ENCODE peak calls at places on chromosomes 11 and 22, in seven cellular contexts. One of them, this sample, is unnamed.

GRCh38 chr11:16040151-16040550 is 316.2 kb downstream of the SOX6 start:
- DNase-seq in mammary epithelial cell: no peak
- DNase-seq in prostate gland: no peak
- DNase-seq in left ventricle myocardium inferior: no peak
- DNase-seq in aorta: no peak
- DNase-seq in uterus: no peak
- DNase-seq in fibroblast of lung: no peak
- DNase-seq in this sample: no peak

GRCh38 chr11:27700351-27701261 is at the start of gene BDNF:
- DNase-seq in aorta: no peak
- DNase-seq in mammary epithelial cell: no peak
- DNase-seq in uterus: no peak
- DNase-seq in fibroblast of lung: peak
- DNase-seq in prostate gland: no peak
- DNase-seq in left ventricle myocardium inferior: no peak
- DNase-seq in this sample: peak

GRCh38 chr22:45903355-45904149 is 73.4 kb downstream of the WNT7B start:
- DNase-seq in prostate gland: peak
- DNase-seq in fibroblast of lung: peak
- DNase-seq in aorta: peak
- DNase-seq in left ventricle myocardium inferior: no peak
- DNase-seq in mammary epithelial cell: peak
- DNase-seq in uterus: no peak
- DNase-seq in this sample: no peak

GRCh38 chr11:130729678-130730300 is 186.5 kb downstream of the SNX19 start:
- DNase-seq in prostate gland: no peak
- DNase-seq in mammary epithelial cell: no peak
- DNase-seq in left ventricle myocardium inferior: no peak
- DNase-seq in uterus: no peak
- DNase-seq in aorta: no peak
- DNase-seq in fibroblast of lung: peak
- DNase-seq in this sample: no peak

GRCh38 chr11:65103476-65103875 is 7.5 kb downstream of the VPS51 start:
- DNase-seq in left ventricle myocardium inferior: no peak
- DNase-seq in mammary epithelial cell: no peak
- DNase-seq in aorta: no peak
- DNase-seq in uterus: no peak
- DNase-seq in fibroblast of lung: no peak
- DNase-seq in prostate gland: no peak
- DNase-seq in this sample: no peak

GRCh38 chr22:46619830-46620501 is at the start of gene GRAMD4:
- DNase-seq in fibroblast of lung: no peak
- DNase-seq in left ventricle myocardium inferior: peak
- DNase-seq in mammary epithelial cell: no peak
- DNase-seq in prostate gland: no peak
- DNase-seq in aorta: peak
- DNase-seq in uterus: peak
- DNase-seq in this sample: no peak

GRCh38 chr22:31647516-31647915 is 14.5 kb downstream of the PISD start:
- DNase-seq in aorta: no peak
- DNase-seq in mammary epithelial cell: peak
- DNase-seq in uterus: no peak
- DNase-seq in prostate gland: no peak
- DNase-seq in fibroblast of lung: peak
- DNase-seq in left ventricle myocardium inferior: no peak
- DNase-seq in this sample: no peak

GRCh38 chr11:15754221-15754620 is 602.1 kb downstream of the SOX6 start:
- DNase-seq in prostate gland: no peak
- DNase-seq in fibroblast of lung: no peak
- DNase-seq in mammary epithelial cell: no peak
- DNase-seq in aorta: no peak
- DNase-seq in uterus: no peak
- DNase-seq in left ventricle myocardium inferior: no peak
- DNase-seq in this sample: no peak

GRCh38 chr11:68332186-68332585 is 19.8 kb downstream of the LRP5 start:
- DNase-seq in aorta: no peak
- DNase-seq in fibroblast of lung: no peak
- DNase-seq in prostate gland: no peak
- DNase-seq in uterus: no peak
- DNase-seq in left ventricle myocardium inferior: no peak
- DNase-seq in mammary epithelial cell: no peak
- DNase-seq in this sample: no peak

GRCh38 chr11:327581-327923 is 6.9 kb upstream of the IFITM3 start:
- DNase-seq in uterus: no peak
- DNase-seq in fibroblast of lung: no peak
- DNase-seq in prostate gland: no peak
- DNase-seq in aorta: no peak
- DNase-seq in mammary epithelial cell: no peak
- DNase-seq in left ventricle myocardium inferior: no peak
- DNase-seq in this sample: no peak

GRCh38 chr22:21865041-21865440 is 2.4 kb downstream of the MAPK1 start:
- DNase-seq in mammary epithelial cell: peak
- DNase-seq in uterus: peak
- DNase-seq in fibroblast of lung: peak
- DNase-seq in aorta: peak
- DNase-seq in left ventricle myocardium inferior: no peak
- DNase-seq in prostate gland: peak
- DNase-seq in this sample: no peak

GRCh38 chr11:69592986-69593385 is 48.0 kb upstream of the CCND1 start:
- DNase-seq in fibroblast of lung: no peak
- DNase-seq in uterus: no peak
- DNase-seq in mammary epithelial cell: no peak
- DNase-seq in prostate gland: no peak
- DNase-seq in aorta: no peak
- DNase-seq in left ventricle myocardium inferior: no peak
- DNase-seq in this sample: no peak

GRCh38 chr22:24926849-24927579 is 19.5 kb downstream of the LHFPL7 start:
- DNase-seq in fibroblast of lung: peak
- DNase-seq in left ventricle myocardium inferior: no peak
- DNase-seq in uterus: no peak
- DNase-seq in aorta: no peak
- DNase-seq in mammary epithelial cell: peak
- DNase-seq in prostate gland: no peak
- DNase-seq in this sample: no peak

GRCh38 chr11:25377466-25377865 is 880.6 kb downstream of the LUZP2 start:
- DNase-seq in left ventricle myocardium inferior: no peak
- DNase-seq in uterus: no peak
- DNase-seq in mammary epithelial cell: no peak
- DNase-seq in fibroblast of lung: no peak
- DNase-seq in aorta: no peak
- DNase-seq in prostate gland: no peak
- DNase-seq in this sample: no peak

GRCh38 chr11:114988644-114989043 is 310.3 kb downstream of the NXPE2 start:
- DNase-seq in aorta: no peak
- DNase-seq in prostate gland: no peak
- DNase-seq in fibroblast of lung: no peak
- DNase-seq in mammary epithelial cell: no peak
- DNase-seq in left ventricle myocardium inferior: no peak
- DNase-seq in uterus: no peak
- DNase-seq in this sample: peak

DNA sequence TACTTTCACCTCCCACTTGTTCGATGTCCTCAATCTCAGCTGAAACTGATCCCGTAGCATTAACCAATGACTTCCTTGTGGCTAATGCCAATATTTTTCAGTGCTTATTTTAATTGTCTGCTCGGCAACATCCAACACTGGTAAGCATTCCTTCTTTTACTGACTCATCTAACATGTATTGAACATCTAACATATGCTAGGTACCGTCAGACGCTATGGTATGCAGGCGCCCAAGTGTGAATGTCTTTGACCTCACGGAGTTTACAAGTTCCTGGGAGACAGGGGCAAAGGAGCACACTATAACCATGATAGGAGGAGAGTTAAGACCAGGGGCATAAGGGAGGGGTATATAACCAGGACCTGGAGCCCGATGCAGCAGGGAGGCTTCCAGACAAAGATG is 1.7 kb downstream of the BRMS1 start:
- DNase-seq in fibroblast of lung: no peak
- DNase-seq in aorta: no peak
- DNase-seq in prostate gland: no peak
- DNase-seq in mammary epithelial cell: no peak
- DNase-seq in uterus: no peak
- DNase-seq in left ventricle myocardium inferior: no peak
- DNase-seq in this sample: no peak
- H3K27ac ChIP-seq in fibroblast of lung: peak
- H3K27ac ChIP-seq in aorta: no peak
- H3K27ac ChIP-seq in prostate gland: no peak
- H3K27ac ChIP-seq in mammary epithelial cell: no peak
- H3K27ac ChIP-seq in uterus: no peak
- H3K27ac ChIP-seq in left ventricle myocardium inferior: no peak
- H3K27ac ChIP-seq in this sample: no peak

GRCh38 chr11:122367809-122368231 is 251.8 kb upstream of the BLID start:
- DNase-seq in uterus: peak
- DNase-seq in mammary epithelial cell: peak
- DNase-seq in left ventricle myocardium inferior: no peak
- DNase-seq in aorta: peak
- DNase-seq in prostate gland: no peak
- DNase-seq in fibroblast of lung: peak
- DNase-seq in this sample: no peak

GRCh38 chr11:122368796-122369195 is 252.8 kb upstream of the BLID start:
- DNase-seq in fibroblast of lung: no peak
- DNase-seq in left ventricle myocardium inferior: no peak
- DNase-seq in aorta: no peak
- DNase-seq in prostate gland: no peak
- DNase-seq in mammary epithelial cell: no peak
- DNase-seq in uterus: no peak
- DNase-seq in this sample: no peak

GRCh38 chr11:122363306-122363705 is 247.3 kb upstream of the BLID start:
- DNase-seq in left ventricle myocardium inferior: no peak
- DNase-seq in uterus: no peak
- DNase-seq in mammary epithelial cell: no peak
- DNase-seq in prostate gland: no peak
- DNase-seq in fibroblast of lung: no peak
- DNase-seq in aorta: no peak
- DNase-seq in this sample: no peak

GRCh38 chr11:122362381-122362780 is 246.4 kb upstream of the BLID start:
- DNase-seq in mammary epithelial cell: no peak
- DNase-seq in left ventricle myocardium inferior: no peak
- DNase-seq in fibroblast of lung: no peak
- DNase-seq in uterus: no peak
- DNase-seq in aorta: no peak
- DNase-seq in prostate gland: no peak
- DNase-seq in this sample: no peak

DNA sequence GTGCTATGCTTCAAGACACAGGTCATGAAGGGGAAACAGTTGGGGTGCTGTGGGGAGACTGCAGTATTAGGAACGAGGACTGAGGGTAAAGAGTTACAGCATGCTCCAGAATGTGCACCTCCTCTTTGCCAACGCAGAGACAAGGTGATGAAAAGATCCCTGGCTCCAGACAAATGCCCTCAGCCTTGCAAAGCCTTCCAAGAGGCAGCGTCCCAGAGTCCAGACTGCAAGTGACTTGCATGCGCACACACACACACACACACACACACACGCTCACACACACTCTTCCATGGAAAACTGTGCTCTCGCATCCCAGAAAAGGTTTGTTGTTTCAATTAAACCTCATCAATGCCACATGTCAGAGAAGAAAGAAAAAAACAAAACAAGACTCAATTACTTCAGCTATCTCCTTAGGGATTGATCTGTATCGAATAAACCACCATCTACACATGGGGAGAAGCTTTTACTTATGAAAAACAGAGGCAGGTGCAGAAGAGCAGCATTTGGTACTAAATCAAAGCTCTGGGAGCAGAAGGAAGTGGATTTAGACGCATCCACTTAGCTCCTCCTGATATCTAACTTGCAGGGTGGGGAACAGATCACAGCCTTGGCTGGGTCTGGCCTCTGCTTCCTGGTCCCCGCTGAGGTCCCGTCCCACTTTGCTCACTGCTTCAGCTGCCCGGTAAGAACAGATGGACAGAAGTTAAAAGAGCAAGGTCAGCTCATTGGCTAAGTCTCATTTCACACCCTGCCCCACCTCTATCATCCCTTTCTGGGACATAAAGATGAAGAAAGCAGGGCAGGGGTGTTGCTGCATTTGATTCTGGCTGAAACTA is 249.7 kb upstream of the BLID start:
- DNase-seq in aorta: peak
- DNase-seq in uterus: no peak
- DNase-seq in left ventricle myocardium inferior: no peak
- DNase-seq in fibroblast of lung: no peak
- DNase-seq in prostate gland: no peak
- DNase-seq in mammary epithelial cell: no peak
- DNase-seq in this sample: no peak
- H3K4me3 ChIP-seq in aorta: peak
- H3K4me3 ChIP-seq in uterus: no peak
- H3K4me3 ChIP-seq in left ventricle myocardium inferior: peak
- H3K4me3 ChIP-seq in fibroblast of lung: peak
- H3K4me3 ChIP-seq in prostate gland: no peak
- H3K4me3 ChIP-seq in mammary epithelial cell: no peak
- H3K4me3 ChIP-seq in this sample: no peak

GRCh38 chr11:128839081-128839480 is 28.0 kb downstream of the KCNJ1 start:
- DNase-seq in uterus: no peak
- DNase-seq in prostate gland: no peak
- DNase-seq in fibroblast of lung: no peak
- DNase-seq in aorta: no peak
- DNase-seq in left ventricle myocardium inferior: no peak
- DNase-seq in mammary epithelial cell: no peak
- DNase-seq in this sample: no peak

GRCh38 chr11:128843198-128843766 is 23.8 kb downstream of the KCNJ1 start:
- DNase-seq in fibroblast of lung: no peak
- DNase-seq in uterus: no peak
- DNase-seq in prostate gland: no peak
- DNase-seq in mammary epithelial cell: no peak
- DNase-seq in aorta: no peak
- DNase-seq in left ventricle myocardium inferior: no peak
- DNase-seq in this sample: no peak

GRCh38 chr11:128840137-128840536 is 27.0 kb downstream of the KCNJ1 start:
- DNase-seq in aorta: no peak
- DNase-seq in uterus: no peak
- DNase-seq in mammary epithelial cell: no peak
- DNase-seq in prostate gland: no peak
- DNase-seq in fibroblast of lung: no peak
- DNase-seq in left ventricle myocardium inferior: no peak
- DNase-seq in this sample: no peak

GRCh38 chr11:128841461-128842072 is 25.5 kb downstream of the KCNJ1 start:
- DNase-seq in aorta: no peak
- DNase-seq in mammary epithelial cell: no peak
- DNase-seq in uterus: no peak
- DNase-seq in fibroblast of lung: no peak
- DNase-seq in left ventricle myocardium inferior: no peak
- DNase-seq in prostate gland: no peak
- DNase-seq in this sample: no peak

GRCh38 chr11:128840783-128841182 is 26.3 kb downstream of the KCNJ1 start:
- DNase-seq in uterus: no peak
- DNase-seq in fibroblast of lung: no peak
- DNase-seq in aorta: no peak
- DNase-seq in prostate gland: no peak
- DNase-seq in left ventricle myocardium inferior: no peak
- DNase-seq in mammary epithelial cell: no peak
- DNase-seq in this sample: no peak
- H3K27ac ChIP-seq in uterus: no peak
- H3K27ac ChIP-seq in fibroblast of lung: no peak
- H3K27ac ChIP-seq in aorta: no peak
- H3K27ac ChIP-seq in prostate gland: no peak
- H3K27ac ChIP-seq in left ventricle myocardium inferior: no peak
- H3K27ac ChIP-seq in mammary epithelial cell: no peak
- H3K27ac ChIP-seq in this sample: no peak

DNA sequence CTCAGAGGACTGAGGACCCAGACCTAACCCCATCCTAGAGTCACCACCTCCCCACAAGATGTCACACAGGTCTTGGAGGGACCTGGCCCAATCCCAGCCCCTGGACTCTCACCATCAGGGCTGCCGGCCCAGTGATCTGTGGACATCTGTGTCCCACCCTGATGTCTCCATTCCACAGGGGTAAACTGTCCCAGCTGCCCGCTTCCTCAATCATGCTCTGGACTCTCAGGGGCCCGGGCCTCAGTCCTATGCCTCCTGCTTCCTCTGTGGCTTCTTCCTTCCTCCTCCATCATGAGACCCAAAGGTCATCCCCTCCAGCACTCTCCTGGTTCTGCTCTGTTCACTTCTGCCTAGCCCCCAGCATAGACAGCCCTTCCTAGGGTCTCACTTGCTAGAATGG is 32.2 kb downstream of the ARAP1 start:
- DNase-seq in mammary epithelial cell: no peak
- DNase-seq in left ventricle myocardium inferior: peak
- DNase-seq in fibroblast of lung: no peak
- DNase-seq in uterus: no peak
- DNase-seq in prostate gland: no peak
- DNase-seq in aorta: peak
- DNase-seq in this sample: no peak
- H3K4me3 ChIP-seq in mammary epithelial cell: peak
- H3K4me3 ChIP-seq in left ventricle myocardium inferior: peak
- H3K4me3 ChIP-seq in fibroblast of lung: no peak
- H3K4me3 ChIP-seq in uterus: no peak
- H3K4me3 ChIP-seq in prostate gland: peak
- H3K4me3 ChIP-seq in aorta: no peak
- H3K4me3 ChIP-seq in this sample: no peak